ENCODE peak calls at places on chromosomes 1 and 21, in four cellular contexts. P is right lobe of liver, D is tibial nerve, B is brain microvascular endothelial cell. E is an unnamed sample. For H3K27me3, the result is how much of the 10 kb centered on the place peaks cover.

GRCh38 chr21:16193758-16194606 is 464.2 kb downstream of the USP25 start:
- DNase-seq in P (peak), D (peak), B (peak), E (peak)

GRCh38 chr1:29341936-29342335 is 105.6 kb downstream of the PTPRU start:
- DNase-seq in P (no peak), B (peak), D (no peak), E (no peak)

GRCh38 chr1:209808059-209808494 is 2.1 kb upstream of the IRF6 start:
- DNase-seq in B (peak), D (no peak), P (peak), E (peak)

GRCh38 chr1:54837002-54837853 is 36.1 kb upstream of the TTC22 start:
- DNase-seq in P (no peak), D (no peak), B (no peak), E (no peak)

GRCh38 chr1:244207935-244208244 is 156.8 kb downstream of the ZBTB18 start:
- DNase-seq in P (no peak), B (no peak), D (no peak), E (no peak)

GRCh38 chr1:93437976-93438605 is 9.8 kb upstream of the FNBP1L start:
- DNase-seq in P (no peak), D (no peak), B (no peak), E (peak)

GRCh38 chr1:199297901-199298300 is 659.1 kb downstream of the PTPRC start:
- DNase-seq in B (no peak), P (no peak), D (no peak), E (no peak)

GRCh38 chr1:29532741-29533140 is 296.4 kb downstream of the PTPRU start:
- DNase-seq in D (no peak), P (no peak), B (no peak), E (no peak)

GRCh38 chr21:29647353-29647781 is 292.4 kb downstream of the GRIK1 start:
- DNase-seq in D (no peak), B (peak), P (no peak), E (no peak)

GRCh38 chr1:114216431-114217173 is 62.9 kb upstream of the SYT6 start:
- DNase-seq in P (no peak), D (no peak), B (no peak), E (no peak)

GRCh38 chr1:50108497-50109073 is at the start of gene ELAVL4:
- DNase-seq in P (no peak), D (no peak), B (no peak), E (no peak)

GRCh38 chr1:50103615-50104081 is 5.1 kb upstream of the ELAVL4 start:
- DNase-seq in D (no peak), P (no peak), B (no peak), E (no peak)

GRCh38 chr1:50106095-50106761 is 2.5 kb upstream of the ELAVL4 start:
- DNase-seq in P (no peak), D (no peak), B (no peak), E (no peak)

GRCh38 chr1:50109647-50110075 is 941 bp downstream of the ELAVL4 start:
- DNase-seq in B (no peak), P (no peak), D (no peak), E (no peak)

GRCh38 chr1:50105430-50105829 is 3.3 kb upstream of the ELAVL4 start:
- DNase-seq in B (no peak), P (no peak), D (no peak), E (no peak)
- TF ChIP-seq CTCF in B (no peak), P (no peak), D (no peak), E (no peak)

GRCh38 chr1:69567847-69568434 is at the start of gene LRRC7:
- DNase-seq in B (no peak), P (no peak), D (no peak), E (no peak)

GRCh38 chr1:69569281-69569970 is 1.7 kb downstream of the LRRC7 start:
- DNase-seq in D (no peak), B (no peak), P (no peak), E (no peak)

GRCh38 chr1:69569983-69570755 is 2.4 kb downstream of the LRRC7 start:
- DNase-seq in D (no peak), P (no peak), B (peak), E (no peak)

GRCh38 chr1:69572921-69573320 is 5.2 kb downstream of the LRRC7 start:
- DNase-seq in D (no peak), P (no peak), B (no peak), E (no peak)

GRCh38 chr1:69568435-69569280 is 936 bp downstream of the LRRC7 start:
- DNase-seq in D (no peak), P (no peak), B (no peak), E (no peak)
- H3K4me3 ChIP-seq in D (peak), P (peak), B (peak), E (peak)

DNA sequence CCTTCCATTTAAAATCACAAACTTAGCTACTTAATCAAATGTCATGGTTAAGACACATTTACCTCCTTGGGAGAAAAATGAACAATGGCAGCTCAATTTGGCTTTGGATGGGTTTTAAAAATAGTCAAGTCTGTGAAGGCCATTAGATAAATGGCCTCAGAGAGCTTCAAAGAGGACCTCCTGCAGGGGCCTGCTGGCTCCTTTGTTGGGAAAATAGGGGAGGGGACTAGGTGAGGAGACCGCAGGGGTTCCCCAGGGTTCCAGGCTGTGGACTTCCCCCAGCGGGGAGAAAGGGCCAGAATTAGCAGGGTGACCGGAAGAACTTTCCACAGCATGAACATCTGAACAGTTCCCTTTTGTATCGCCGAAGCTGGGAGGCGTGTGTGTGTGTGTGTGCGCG is 3.4 kb upstream of the AJAP1 start:
- DNase-seq in D (no peak), P (no peak), B (no peak), E (no peak)
- H3K27me3 ChIP-seq in D (under half), P (under half), B (under half), E (under half)

GRCh38 chr1:101205457-101205856 is 31.4 kb upstream of the S1PR1 start:
- DNase-seq in D (no peak), P (no peak), B (no peak), E (no peak)

GRCh38 chr1:101203812-101204540 is 32.8 kb upstream of the S1PR1 start:
- DNase-seq in P (no peak), B (peak), D (no peak), E (peak)

DNA sequence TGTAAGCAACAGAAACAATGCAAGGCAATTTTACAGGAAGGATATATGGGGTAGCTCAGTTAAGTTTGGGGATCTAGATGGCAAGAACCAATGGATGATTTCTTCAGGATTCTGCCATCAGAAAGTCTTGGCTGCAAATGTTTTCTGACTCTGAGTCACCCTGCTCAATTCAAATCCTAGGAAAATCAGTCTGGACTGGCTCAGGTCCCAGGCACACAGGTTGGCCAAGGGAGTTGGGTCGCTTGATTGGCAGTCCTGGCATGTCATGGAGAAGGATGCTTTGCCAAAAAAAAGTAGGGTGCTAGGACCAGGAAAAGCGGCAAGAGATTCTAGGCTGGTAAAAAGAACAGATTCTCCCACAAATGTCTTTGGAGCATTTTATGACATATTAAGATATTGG is 28.9 kb upstream of the S1PR1 start:
- DNase-seq in P (no peak), B (no peak), D (no peak), E (no peak)
- TF ChIP-seq CTCF in P (no peak), B (no peak), D (no peak), E (no peak)